ENCODE peak calls at places on chromosomes 7 and 10, in eight cellular contexts. V, Z, B, Y, J, D, H and I are unnamed samples.
A peak's percentile ranks its signal among the peaks of the same experiment; 100 is the strongest.

GRCh38 chr7:151114151-151115090 is 28.1 kb downstream of the AGAP3 start:
- DNase-seq in J (no peak), Y (no peak), B (peak; percentile 76), Z (peak; percentile 58), V (no peak), D (peak; percentile 24), H (peak; percentile 51), I (peak; percentile 29)

GRCh38 chr7:47143344-47143743 is 438.6 kb downstream of the TNS3 start:
- DNase-seq in H (no peak), Z (no peak), V (peak; percentile 84), B (no peak), J (no peak), Y (no peak), D (no peak), I (no peak)

GRCh38 chr10:131974034-131974817 is 7.5 kb downstream of the BNIP3 start:
- DNase-seq in B (no peak), D (no peak), Y (no peak), Z (no peak), V (no peak), H (no peak), J (no peak), I (no peak)

GRCh38 chr7:90988523-90988922 is 275.7 kb upstream of the FZD1 start:
- DNase-seq in B (no peak), H (no peak), Z (no peak), J (no peak), Y (peak; percentile 19), D (no peak), V (no peak), I (no peak)

GRCh38 chr10:71771821-71772617 is 1.3 kb downstream of the VSIR start:
- DNase-seq in H (peak; percentile 79), Z (no peak), Y (peak; percentile 89), B (no peak), J (peak; percentile 84), V (peak; percentile 66), D (peak; percentile 41), I (peak; percentile 67)

GRCh38 chr7:132709971-132710567 is 133.8 kb upstream of the PLXNA4 start:
- DNase-seq in Y (peak; percentile 11), H (peak; percentile 8), Z (no peak), D (peak; percentile 53), V (peak; percentile 41), B (peak; percentile 28), J (peak; percentile 11), I (no peak)

GRCh38 chr7:4854916-4855315 is 6.9 kb downstream of the PAPOLB start:
- DNase-seq in H (no peak), Z (no peak), Y (no peak), D (no peak), B (no peak), V (peak; percentile 8), J (no peak), I (no peak)

GRCh38 chr10:51422311-51423120 is 276.9 kb downstream of the CSTF2T start:
- DNase-seq in B (peak; percentile 66), Z (peak; percentile 55), Y (peak; percentile 75), D (peak; percentile 61), H (peak; percentile 26), J (peak; percentile 52), V (peak; percentile 76), I (peak; percentile 53)

GRCh38 chr7:148344406-148344805 is 246.2 kb upstream of the C7orf33 start:
- DNase-seq in Z (no peak), Y (no peak), J (no peak), H (no peak), D (no peak), B (peak; percentile 66), V (no peak), I (no peak)

GRCh38 chr7:41107330-41107937 is 595.5 kb downstream of the INHBA start:
- DNase-seq in Z (no peak), H (peak; percentile 92), B (no peak), D (no peak), V (peak; percentile 67), Y (no peak), J (no peak), I (peak; percentile 97)

GRCh38 chr7:157405914-157406810 is 69.4 kb downstream of the DNAJB6 start:
- DNase-seq in H (no peak), B (no peak), Y (peak; percentile 57), J (peak; percentile 53), D (no peak), V (no peak), Z (no peak), I (no peak)

GRCh38 chr7:2542924-2543871 is 12.1 kb downstream of the BRAT1 start:
- DNase-seq in J (no peak), D (no peak), Y (no peak), V (no peak), Z (no peak), H (no peak), B (no peak), I (no peak)

GRCh38 chr7:73904219-73905136 is 43.5 kb downstream of the TMEM270 start:
- DNase-seq in H (no peak), D (no peak), Z (peak; percentile 20), V (no peak), B (no peak), J (no peak), Y (no peak), I (no peak)

GRCh38 chr7:45071528-45071927 is 17.2 kb downstream of the NACAD start:
- DNase-seq in J (no peak), Y (no peak), B (no peak), H (no peak), Z (no peak), V (no peak), D (no peak), I (no peak)
- TF ChIP-seq CTCF in J (no peak), Y (no peak), B (no peak), H (no peak), Z (no peak), V (no peak), D (no peak), I (no peak)

DNA sequence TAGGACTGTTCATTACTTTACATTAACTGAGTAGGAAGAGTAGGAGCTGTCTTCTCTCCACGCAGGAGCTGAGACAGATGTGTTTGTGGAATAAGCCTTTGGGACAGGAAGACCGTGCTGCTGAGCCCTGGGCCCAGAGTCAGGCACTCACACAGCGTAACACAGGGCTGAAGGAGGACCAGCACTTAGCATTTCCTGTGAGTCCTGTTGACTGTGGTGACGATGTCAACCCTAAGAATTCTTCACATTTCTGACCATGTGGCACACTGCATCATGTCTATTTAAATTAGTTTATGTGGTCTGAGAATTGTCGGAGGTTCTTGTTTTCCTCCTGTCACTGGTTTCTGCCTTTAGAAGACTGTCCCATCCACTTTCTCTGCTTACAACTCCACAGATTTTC is 117.2 kb downstream of the PIP4K2A start:
- DNase-seq in H (no peak), J (no peak), Z (no peak), V (peak; percentile 26), D (no peak), B (no peak), Y (no peak), I (no peak)
- H3K27ac ChIP-seq in H (no peak overlapping the region), J (no peak overlapping the region), Z (no peak overlapping the region), V (no peak overlapping the region), D (no peak overlapping the region), B (no peak overlapping the region), Y (no peak overlapping the region), I (no peak overlapping the region)

GRCh38 chr7:29231671-29232267 is 37.2 kb downstream of the CHN2 start:
- DNase-seq in B (peak; percentile 45), H (no peak), J (no peak), D (no peak), Z (no peak), V (no peak), Y (no peak), I (no peak)

GRCh38 chr7:29229056-29229455 is 34.5 kb downstream of the CHN2 start:
- DNase-seq in J (no peak), Z (no peak), Y (no peak), H (no peak), V (no peak), D (no peak), B (no peak), I (no peak)

GRCh38 chr7:29229946-29230345 is 35.4 kb downstream of the CHN2 start:
- DNase-seq in H (no peak), Z (no peak), D (no peak), J (no peak), B (no peak), V (no peak), Y (no peak), I (no peak)

GRCh38 chr7:29228289-29229011 is 33.9 kb downstream of the CHN2 start:
- DNase-seq in H (no peak), D (no peak), Z (no peak), V (no peak), J (no peak), B (no peak), Y (no peak), I (no peak)

GRCh38 chr7:29230871-29231345 is 36.3 kb downstream of the CHN2 start:
- DNase-seq in H (no peak), J (no peak), Y (no peak), B (no peak), D (no peak), V (no peak), Z (no peak), I (no peak)
- TF ChIP-seq CTCF in H (no peak), J (no peak), Y (no peak), B (no peak), D (no peak), V (no peak), Z (no peak), I (no peak)

GRCh38 chr10:102627141-102627445 is 17.2 kb upstream of the TRIM8 start:
- DNase-seq in Y (no peak), J (no peak), V (no peak), D (no peak), H (no peak), B (no peak), Z (no peak), I (no peak)
- H3K27ac ChIP-seq in Y (peak overlapping the region; percentile 97), J (peak overlapping the region; percentile 80), V (peak overlapping the region; percentile 98), D (no peak overlapping the region), H (peak overlapping the region; percentile 84), B (peak overlapping the region; percentile 99), Z (no peak overlapping the region), I (peak overlapping the region; percentile 78)

GRCh38 chr10:123140164-123140982 is 4.6 kb downstream of the HMX3 start:
- DNase-seq in D (no peak), B (peak; percentile 82), H (no peak), J (no peak), Y (no peak), Z (no peak), V (no peak), I (no peak)
- TF ChIP-seq CTCF in D (peak; percentile 15), B (peak; percentile 39), H (no peak), J (no peak), Y (no peak), Z (peak; percentile 46), V (no peak), I (no peak)

GRCh38 chr10:11516419-11516721 is 95.1 kb downstream of the USP6NL start:
- DNase-seq in D (no peak), Y (no peak), B (no peak), V (no peak), H (no peak), Z (no peak), J (no peak), I (no peak)
- H3K27ac ChIP-seq in D (peak overlapping the region; percentile 26), Y (no peak overlapping the region), B (no peak overlapping the region), V (no peak overlapping the region), H (peak overlapping the region; percentile 17), Z (no peak overlapping the region), J (no peak overlapping the region), I (no peak overlapping the region)

GRCh38 chr7:84183741-84184140 is 10.8 kb downstream of the SEMA3A start:
- DNase-seq in Z (no peak), H (no peak), Y (no peak), B (no peak), J (no peak), D (no peak), V (no peak), I (no peak)
- TF ChIP-seq CTCF in Z (no peak), H (no peak), Y (no peak), B (no peak), J (no peak), D (no peak), V (no peak), I (no peak)